ENCODE peak calls at places on chromosome 11, in five cellular contexts. D, Q, B, O and J are unnamed samples.
A peak's percentile ranks its signal among the peaks of the same experiment; 100 is the strongest.

GRCh38 chr11:68528630-68529029 is 68.1 kb downstream of the PPP6R3 start:
- DNase-seq in D (no peak), Q (no peak), B (no peak), O (no peak), J (no peak)

GRCh38 chr11:13502492-13502891 is 6.7 kb upstream of the PTH start:
- DNase-seq in D (no peak), Q (no peak), B (no peak), O (no peak), J (no peak)

GRCh38 chr11:12397953-12398352 is 20.6 kb downstream of the PARVA start:
- DNase-seq in D (peak; percentile 83), Q (no peak), B (no peak), O (peak; percentile 62), J (no peak)

GRCh38 chr11:9799901-9800300 is 136.0 kb downstream of the SWAP70 start:
- DNase-seq in D (no peak), Q (no peak), B (no peak), O (no peak), J (no peak)

GRCh38 chr11:65555693-65556231 is 2.4 kb downstream of the LTBP3 start:
- DNase-seq in D (peak; percentile 76), Q (no peak), B (peak; percentile 99), O (peak; percentile 67), J (no peak)

GRCh38 chr11:11584446-11584810 is 37.4 kb downstream of the GALNT18 start:
- DNase-seq in D (peak; percentile 83), Q (no peak), B (peak; percentile 92), O (no peak), J (no peak)

GRCh38 chr11:11786771-11787170 is 55.0 kb upstream of the USP47 start:
- DNase-seq in D (peak; percentile 33), Q (no peak), B (no peak), O (no peak), J (no peak)

GRCh38 chr11:68010058-68011041 is at the start of gene ALDH3B1:
- DNase-seq in D (peak; percentile 71), Q (no peak), B (peak; percentile 97), O (peak; percentile 82), J (peak; percentile 86)

GRCh38 chr11:64223001-64223651 is 2.9 kb downstream of the TRPT1 start:
- DNase-seq in D (no peak), Q (no peak), B (no peak), O (no peak), J (no peak)

GRCh38 chr11:44014968-44015623 is 32.7 kb upstream of the ACCSL start:
- DNase-seq in D (peak; percentile 29), Q (no peak), B (peak; percentile 87), O (no peak), J (peak; percentile 1)

GRCh38 chr11:67032830-67033555 is 10.1 kb downstream of the SYT12 start:
- DNase-seq in D (peak; percentile 93), Q (no peak), B (peak; percentile 97), O (no peak), J (no peak)

GRCh38 chr11:113546757-113547507 is 71.7 kb upstream of the DRD2 start:
- DNase-seq in D (peak; percentile 59), Q (no peak), B (peak; percentile 65), O (no peak), J (no peak)

GRCh38 chr11:8251767-8252295 is 11.8 kb downstream of the LMO1 start:
- DNase-seq in D (no peak), Q (no peak), B (peak; percentile 30), O (no peak), J (no peak)
- H3K4me3 ChIP-seq in D (no peak overlapping the region), Q (no peak overlapping the region), B (no peak overlapping the region), O (no peak overlapping the region), J (no peak overlapping the region)

DNA sequence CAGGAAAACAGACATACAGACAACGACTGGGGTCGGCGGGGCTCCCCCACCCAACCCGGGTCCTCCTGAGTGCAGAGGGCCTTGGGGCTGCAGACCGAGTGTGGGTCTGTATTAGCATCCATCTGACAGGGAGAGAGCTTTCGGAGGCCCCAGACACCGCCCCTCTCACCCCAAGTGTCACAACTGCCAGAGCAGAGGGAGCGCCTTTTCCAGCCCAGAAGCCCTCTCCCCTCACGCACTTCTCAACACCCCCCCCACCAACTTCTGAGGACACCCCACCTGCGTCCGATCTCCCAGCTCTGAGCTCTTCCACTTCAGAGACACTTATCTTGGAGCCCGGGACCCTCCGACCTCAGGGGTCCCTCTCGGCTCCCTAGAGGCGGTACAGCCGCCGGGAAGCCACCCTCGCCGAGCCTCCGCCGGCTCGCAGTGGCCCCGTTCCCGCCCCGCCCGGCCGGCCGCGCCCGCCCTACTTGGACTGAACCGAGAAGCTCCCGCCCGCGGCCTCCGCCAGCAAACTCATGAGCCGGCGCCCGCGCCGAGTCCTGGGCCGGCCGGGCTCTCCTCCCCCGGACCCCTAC is 380 bp downstream of the RHOG start:
- DNase-seq in D (no peak), Q (peak; percentile 26), B (peak; percentile 72), O (peak; percentile 26), J (peak; percentile 82)
- H3K4me3 ChIP-seq in D (peak overlapping the region; percentile 73), Q (peak overlapping the region; percentile 98), B (peak overlapping the region; percentile 83), O (peak overlapping the region; percentile 84), J (peak overlapping the region; percentile 74)

GRCh38 chr11:103624708-103625623 is 411.5 kb upstream of the DDI1 start:
- DNase-seq in D (peak; percentile 73), Q (no peak), B (peak; percentile 62), O (no peak), J (no peak)
- H3K4me3 ChIP-seq in D (no peak overlapping the region), Q (no peak overlapping the region), B (no peak overlapping the region), O (no peak overlapping the region), J (no peak overlapping the region)

GRCh38 chr11:60985501-60985900 is 14.0 kb downstream of the CD6 start:
- DNase-seq in D (no peak), Q (no peak), B (no peak), O (no peak), J (no peak)

GRCh38 chr11:60984616-60985015 is 13.1 kb downstream of the CD6 start:
- DNase-seq in D (no peak), Q (no peak), B (no peak), O (no peak), J (peak; percentile 55)

GRCh38 chr11:60987577-60988277 is 16.2 kb downstream of the CD6 start:
- DNase-seq in D (no peak), Q (peak; percentile 29), B (no peak), O (no peak), J (no peak)

GRCh38 chr11:60984149-60984548 is 12.7 kb downstream of the CD6 start:
- DNase-seq in D (no peak), Q (no peak), B (no peak), O (no peak), J (no peak)

DNA sequence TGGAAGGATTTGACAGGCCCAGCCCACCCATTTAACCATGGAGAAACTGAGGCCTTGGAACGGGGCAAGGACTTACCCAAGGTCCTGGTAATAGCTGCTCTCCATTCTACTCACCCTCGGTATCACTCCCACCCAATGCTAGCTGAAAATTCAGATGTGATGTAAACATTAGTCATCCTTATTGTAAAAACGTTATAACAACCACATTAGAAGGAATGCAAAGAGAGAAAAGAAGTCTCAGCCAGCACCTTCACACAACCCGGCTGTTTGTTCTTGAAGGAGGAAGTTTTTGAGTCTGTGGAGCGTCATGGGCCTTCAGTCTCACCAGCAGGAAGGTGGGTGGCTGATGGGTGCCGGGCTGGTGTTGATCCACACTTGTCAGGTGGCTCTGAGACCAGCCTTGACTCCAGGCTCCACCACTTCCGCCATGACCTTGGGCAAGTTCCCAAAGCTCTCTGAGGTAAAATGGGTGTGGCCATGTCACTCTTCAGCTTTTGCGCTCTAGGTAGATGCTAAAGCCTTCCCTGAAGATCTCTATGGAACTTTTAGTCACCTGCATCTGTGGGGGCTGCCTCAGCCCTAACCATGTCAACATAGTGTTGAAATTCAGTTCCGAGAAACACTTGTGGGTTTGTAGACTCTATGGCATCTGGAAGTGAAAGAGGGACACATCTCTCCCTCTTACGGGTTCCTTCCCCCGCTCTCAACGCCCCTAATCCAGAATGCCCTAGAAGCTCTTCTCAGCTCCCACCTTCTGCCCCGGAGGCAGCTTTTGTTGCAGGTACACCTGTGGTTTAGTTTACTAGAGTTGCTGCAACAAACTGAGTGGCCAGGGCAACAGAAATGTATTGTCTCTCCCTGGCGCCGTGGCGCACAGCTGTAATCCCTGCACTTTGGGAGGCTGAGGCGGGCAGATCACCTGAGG is 14.8 kb downstream of the CD6 start:
- DNase-seq in D (peak; percentile 41), Q (peak; percentile 82), B (no peak), O (no peak), J (no peak)
- H3K4me3 ChIP-seq in D (no peak overlapping the region), Q (peak overlapping the region; percentile 80), B (no peak overlapping the region), O (no peak overlapping the region), J (no peak overlapping the region)

GRCh38 chr11:27721505-27722116 is 21.4 kb upstream of the BDNF start:
- DNase-seq in D (no peak), Q (no peak), B (no peak), O (no peak), J (no peak)
- H3K4me3 ChIP-seq in D (peak overlapping the region; percentile 61), Q (no peak overlapping the region), B (peak overlapping the region; percentile 79), O (no peak overlapping the region), J (peak overlapping the region; percentile 66)

GRCh38 chr11:6390718-6391547 is 659 bp downstream of the SMPD1 start:
- DNase-seq in D (no peak), Q (no peak), B (no peak), O (no peak), J (no peak)
- H3K4me3 ChIP-seq in D (peak overlapping the region; percentile 81), Q (peak overlapping the region; percentile 86), B (peak overlapping the region; percentile 76), O (peak overlapping the region; percentile 66), J (peak overlapping the region; percentile 74)

GRCh38 chr11:46360878-46361277 is 13.6 kb downstream of the DGKZ start:
- DNase-seq in D (no peak), Q (no peak), B (no peak), O (no peak), J (no peak)

GRCh38 chr11:46363455-46363920 is 16.2 kb downstream of the DGKZ start:
- DNase-seq in D (peak; percentile 47), Q (no peak), B (peak; percentile 95), O (peak; percentile 73), J (no peak)

GRCh38 chr11:46363031-46363407 is 15.8 kb downstream of the DGKZ start:
- DNase-seq in D (peak; percentile 83), Q (no peak), B (peak; percentile 98), O (peak; percentile 86), J (no peak)

GRCh38 chr11:46361283-46362145 is 14.3 kb downstream of the DGKZ start:
- DNase-seq in D (peak; percentile 69), Q (peak; percentile 38), B (peak; percentile 98), O (peak; percentile 87), J (peak; percentile 83)

DNA sequence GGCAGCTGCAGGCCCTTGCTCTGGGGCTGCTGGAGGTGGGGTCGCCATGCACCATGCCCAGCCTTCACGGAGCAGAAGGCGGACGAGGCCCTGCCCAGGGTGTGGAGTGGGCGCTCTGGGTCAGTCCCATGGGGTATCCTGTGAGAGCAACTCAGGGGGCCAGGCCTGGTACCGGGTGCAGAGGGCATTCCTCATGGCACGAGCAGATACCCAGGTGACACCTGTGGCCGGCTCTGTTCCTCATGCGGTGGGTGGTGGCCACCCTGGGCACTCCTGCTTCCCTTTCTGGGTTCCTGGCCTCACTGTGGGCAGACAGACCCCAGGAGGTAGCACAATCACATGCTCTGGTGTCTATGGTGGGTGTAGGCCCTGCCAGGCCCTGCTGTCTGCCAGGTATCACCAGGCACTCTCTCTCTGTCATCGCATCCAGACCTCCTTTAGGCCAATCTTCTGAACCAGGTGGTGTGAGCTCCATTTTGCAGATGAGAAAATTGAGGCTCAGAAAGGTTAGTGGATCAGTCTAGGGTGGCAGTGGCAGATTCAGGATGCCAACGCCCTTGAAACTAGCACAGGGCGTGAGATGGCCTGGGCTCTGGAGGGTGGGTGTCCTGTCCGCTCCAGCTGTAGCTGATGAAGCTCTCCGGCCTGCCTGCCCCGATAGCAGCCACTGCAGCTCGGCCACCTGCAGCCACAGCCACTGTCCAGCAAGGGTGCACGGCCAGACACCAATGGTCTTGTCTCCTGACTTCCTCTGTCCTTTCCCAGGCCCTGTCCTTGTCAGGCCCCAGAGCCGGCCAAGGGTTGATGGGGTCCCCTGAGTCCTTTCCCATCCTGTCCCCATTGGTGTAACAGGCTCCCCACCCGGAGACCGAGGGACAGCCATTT is 15.1 kb downstream of the DGKZ start:
- DNase-seq in D (no peak), Q (no peak), B (no peak), O (no peak), J (no peak)
- H3K4me3 ChIP-seq in D (no peak overlapping the region), Q (peak overlapping the region; percentile 24), B (no peak overlapping the region), O (no peak overlapping the region), J (no peak overlapping the region)

GRCh38 chr11:19458231-19458630 is 217.5 kb upstream of the E2F8 start:
- DNase-seq in D (no peak), Q (no peak), B (no peak), O (no peak), J (no peak)
- H3K4me3 ChIP-seq in D (no peak overlapping the region), Q (no peak overlapping the region), B (no peak overlapping the region), O (no peak overlapping the region), J (no peak overlapping the region)